ENCODE peak calls at places on chromosomes 3 and 15, in seven cellular contexts. X, U, F, L, G, O and A are unnamed samples.

GRCh38 chr3:25142609-25143355 is 285.3 kb upstream of the RARB start:
- DNase-seq in O (no peak), L (no peak), G (no peak), U (no peak), X (no peak), F (no peak), A (no peak)

GRCh38 chr3:143002083-143002712 is 828 bp downstream of the U2SURP start:
- DNase-seq in F (no peak), X (no peak), G (no peak), L (no peak), O (no peak), U (no peak), A (no peak)

GRCh38 chr15:101242999-101243336 is 8.9 kb downstream of the CHSY1 start:
- DNase-seq in X (no peak), L (no peak), F (no peak), O (no peak), U (no peak), G (no peak), A (no peak)

GRCh38 chr15:80982839-80983238 is 6.8 kb downstream of the MESD start:
- DNase-seq in L (no peak), U (no peak), O (no peak), X (no peak), G (no peak), F (no peak), A (no peak)

GRCh38 chr15:64732156-64732860 is 43.1 kb downstream of the RBPMS2 start:
- DNase-seq in G (no peak), F (no peak), U (peak; percentile 58), O (peak; percentile 6), L (no peak), X (no peak), A (no peak)

GRCh38 chr15:83695901-83696425 is 42.0 kb downstream of the ADAMTSL3 start:
- DNase-seq in X (no peak), F (no peak), L (no peak), G (no peak), O (no peak), U (peak; percentile 33), A (no peak)

GRCh38 chr3:174341014-174341413 is 518.1 kb upstream of the NAALADL2 start:
- DNase-seq in U (no peak), F (no peak), O (no peak), X (no peak), G (no peak), L (no peak), A (no peak)

GRCh38 chr3:52679139-52679538 is 6.6 kb downstream of the PBRM1 start:
- DNase-seq in U (no peak), G (no peak), O (no peak), L (no peak), X (no peak), F (no peak), A (no peak)

GRCh38 chr3:6216135-6216792 is 644.7 kb upstream of the GRM7 start:
- DNase-seq in G (no peak), O (no peak), U (no peak), L (no peak), X (no peak), F (no peak), A (no peak)

GRCh38 chr15:70299931-70300858 is 202.5 kb upstream of the TLE3 start:
- DNase-seq in G (no peak), L (no peak), O (no peak), U (no peak), F (no peak), X (peak; percentile 64), A (no peak)

GRCh38 chr3:54784021-54784420 is 143.8 kb downstream of the LRTM1 start:
- DNase-seq in L (no peak), X (peak; percentile 48), O (no peak), G (no peak), F (no peak), U (no peak), A (no peak)

GRCh38 chr3:132641837-132642538 is 17.6 kb downstream of the ACAD11 start:
- DNase-seq in F (no peak), L (no peak), X (no peak), O (no peak), U (no peak), G (no peak), A (no peak)

GRCh38 chr3:59575113-59576001 is 525.5 kb upstream of the CFAP20DC start:
- DNase-seq in X (peak; percentile 88), L (peak; percentile 87), U (peak; percentile 84), O (peak; percentile 83), F (peak; percentile 89), G (peak; percentile 91), A (peak; percentile 86)

GRCh38 chr15:55106155-55106554 is 90.6 kb downstream of the RSL24D1 start:
- DNase-seq in L (no peak), O (no peak), U (no peak), X (no peak), F (no peak), G (no peak), A (no peak)

GRCh38 chr3:165653130-165653778 is 184.0 kb downstream of the BCHE start:
- DNase-seq in O (no peak), X (no peak), F (no peak), G (no peak), L (no peak), U (no peak), A (no peak)

GRCh38 chr3:13479332-13479581 is 849 bp upstream of the HDAC11 start:
- DNase-seq in U (peak; percentile 61), G (no peak), L (peak; percentile 76), F (no peak), X (no peak), O (no peak), A (peak; percentile 68)

GRCh38 chr15:71436854-71437253 is 321.6 kb downstream of the THSD4 start:
- DNase-seq in G (no peak), U (no peak), X (no peak), L (no peak), F (no peak), O (no peak), A (no peak)

GRCh38 chr3:62144482-62144881 is 228.9 kb downstream of the FEZF2 start:
- DNase-seq in X (no peak), L (no peak), O (no peak), G (no peak), U (no peak), F (no peak), A (no peak)

GRCh38 chr15:63348392-63348791 is 33.3 kb downstream of the CA12 start:
- DNase-seq in O (peak; percentile 76), L (peak; percentile 75), G (peak; percentile 85), U (peak; percentile 44), X (peak; percentile 75), F (peak; percentile 83), A (peak; percentile 64)

GRCh38 chr3:76044601-76045600 is 259.6 kb upstream of the ZNF717 start:
- DNase-seq in U (peak; percentile 40), X (no peak), F (no peak), L (no peak), O (peak; percentile 22), G (no peak), A (no peak)
- TF ChIP-seq CTCF in U (peak; percentile 51), X (no peak), F (no peak), L (no peak), O (peak; percentile 39), G (peak; percentile 41), A (peak; percentile 39)

GRCh38 chr3:27141668-27142067 is 227.5 kb downstream of the NEK10 start:
- DNase-seq in F (no peak), U (no peak), O (no peak), X (no peak), G (no peak), L (no peak), A (no peak)

GRCh38 chr3:27138005-27138404 is 231.2 kb downstream of the NEK10 start:
- DNase-seq in O (no peak), X (no peak), F (peak; percentile 55), U (no peak), L (no peak), G (no peak), A (no peak)

GRCh38 chr3:27133062-27133461 is 236.1 kb downstream of the NEK10 start:
- DNase-seq in X (no peak), U (no peak), O (no peak), L (no peak), G (no peak), F (no peak), A (no peak)

GRCh38 chr3:27134165-27134796 is 234.9 kb downstream of the NEK10 start:
- DNase-seq in O (peak; percentile 53), U (peak; percentile 58), G (no peak), L (peak; percentile 75), F (peak; percentile 76), X (peak; percentile 68), A (peak; percentile 51)

GRCh38 chr3:27138562-27138961 is 230.6 kb downstream of the NEK10 start:
- DNase-seq in U (peak; percentile 53), L (no peak), F (no peak), G (no peak), X (no peak), O (peak; percentile 58), A (no peak)
- H3K4me3 ChIP-seq in U (no peak overlapping the region), L (no peak overlapping the region), F (no peak overlapping the region), G (no peak overlapping the region), X (no peak overlapping the region), O (no peak overlapping the region), A (no peak overlapping the region)

DNA sequence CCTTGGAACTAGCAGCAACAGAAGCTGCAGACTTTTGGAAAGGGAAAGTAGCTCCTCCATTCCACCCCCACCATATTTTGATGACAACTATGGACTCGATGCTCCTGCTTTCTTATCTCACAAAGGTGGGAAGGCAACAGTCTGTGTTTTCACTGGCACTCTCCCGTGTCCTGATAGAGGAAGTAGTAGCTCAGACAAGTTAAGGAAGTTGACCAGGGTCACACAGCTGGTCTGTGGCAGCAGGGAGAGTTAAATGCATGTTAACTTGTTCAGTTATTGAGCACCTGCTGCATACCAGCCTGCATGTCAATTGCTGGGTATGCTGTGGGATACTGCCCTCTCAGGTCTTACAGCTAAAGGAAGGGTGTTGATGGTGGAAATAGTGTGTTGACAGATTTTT is 33.2 kb downstream of the BHLHE40 start:
- DNase-seq in L (no peak), X (no peak), F (peak; percentile 15), G (no peak), U (no peak), O (no peak), A (no peak)
- H3K4me1 ChIP-seq in L (peaks cover 7% of the 10 kb centered on the region), X (no peaks in the 10 kb centered on the region), F (no peaks in the 10 kb centered on the region), G (no peaks in the 10 kb centered on the region), U (no peaks in the 10 kb centered on the region), O (peaks cover 48% of the 10 kb centered on the region), A (peaks cover 34% of the 10 kb centered on the region)

GRCh38 chr3:167094632-167095031 is 285.5 kb downstream of the ZBBX start:
- DNase-seq in X (no peak), L (no peak), F (no peak), U (no peak), O (no peak), G (no peak), A (no peak)

GRCh38 chr3:167100651-167101050 is 279.4 kb downstream of the ZBBX start:
- DNase-seq in U (no peak), F (no peak), X (no peak), L (no peak), O (no peak), G (no peak), A (no peak)

GRCh38 chr3:167095976-167096375 is 284.1 kb downstream of the ZBBX start:
- DNase-seq in L (no peak), G (no peak), U (no peak), X (no peak), O (no peak), F (no peak), A (no peak)

GRCh38 chr3:167102071-167102470 is 278.0 kb downstream of the ZBBX start:
- DNase-seq in U (no peak), F (no peak), G (no peak), X (no peak), O (no peak), L (no peak), A (no peak)

DNA sequence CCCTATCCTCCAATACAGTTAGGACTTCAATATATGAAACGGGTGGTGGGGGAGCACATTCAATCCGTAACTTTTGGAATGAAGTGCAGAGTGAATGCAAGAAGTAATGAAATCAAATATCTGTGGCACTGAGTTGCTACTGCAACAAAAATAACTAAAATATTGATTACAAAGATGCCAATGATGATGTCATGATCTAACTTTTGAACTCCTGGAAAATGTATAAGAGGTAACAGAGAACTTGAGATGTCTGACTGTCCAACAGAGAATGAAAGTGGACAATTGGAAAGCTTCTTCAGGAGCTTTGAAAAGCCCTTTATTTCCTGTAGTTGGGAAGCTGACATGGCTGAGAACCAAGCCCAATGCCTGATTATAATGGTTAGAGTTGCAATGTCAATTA is 279.9 kb downstream of the ZBBX start:
- DNase-seq in O (no peak), F (no peak), L (no peak), U (no peak), G (no peak), X (no peak), A (no peak)
- TF ChIP-seq CTCF in O (no peak), F (no peak), L (no peak), U (no peak), G (no peak), X (no peak), A (no peak)